ENCODE peak calls at places on chromosomes 11 and 22, in seven cellular contexts. W is body of pancreas, S is A549, H is HCT116, E is breast epithelium, K is IMR-90, A is esophagus squamous epithelium. R is an unnamed sample.

GRCh38 chr11:121349790-121350189 is 57.2 kb downstream of the SC5D start:
- DNase-seq in W (no peak), S (no peak), H (no peak), E (no peak), K (no peak), A (no peak), R (no peak)

GRCh38 chr22:31615940-31616314 is 46.1 kb downstream of the PISD start:
- DNase-seq in W (no peak), S (no peak), H (no peak), E (no peak), K (no peak), A (no peak), R (no peak)

GRCh38 chr11:88886796-88887195 is 179.0 kb downstream of the GRM5 start:
- DNase-seq in W (peak; percentile 10), S (peak; percentile 6), H (peak; percentile 55), E (no peak), K (peak; percentile 46), A (no peak), R (no peak)

GRCh38 chr11:65419773-65420481 is 2.7 kb upstream of the NEAT1 start:
- DNase-seq in W (peak; percentile 97), S (no peak), H (peak; percentile 77), E (peak; percentile 98), K (peak; percentile 89), A (peak; percentile 65), R (peak; percentile 91)

GRCh38 chr11:112797072-112797471 is 164.1 kb upstream of the NCAM1 start:
- DNase-seq in W (no peak), S (no peak), H (no peak), E (no peak), K (no peak), A (no peak), R (no peak)

GRCh38 chr11:25562417-25562816 is 769.5 kb upstream of the ANO3 start:
- DNase-seq in W (no peak), S (no peak), H (no peak), E (no peak), K (no peak), A (no peak), R (no peak)

GRCh38 chr22:49052023-49052538 is 775.6 kb downstream of the BRD1 start:
- DNase-seq in W (no peak), S (no peak), H (no peak), E (no peak), K (no peak), A (no peak), R (no peak)

GRCh38 chr22:39405346-39406085 is 5.9 kb downstream of the TAB1 start:
- DNase-seq in W (no peak), S (no peak), H (no peak), E (no peak), K (peak; percentile 65), A (no peak), R (no peak)

GRCh38 chr11:128725630-128726461 is 32.0 kb downstream of the FLI1 start:
- DNase-seq in W (no peak), S (no peak), H (no peak), E (no peak), K (peak; percentile 59), A (peak; percentile 27), R (no peak)

GRCh38 chr11:70244698-70245097 is 25.8 kb upstream of the PPFIA1 start:
- DNase-seq in W (no peak), S (peak; percentile 64), H (no peak), E (no peak), K (peak; percentile 98), A (no peak), R (no peak)

GRCh38 chr11:798093-798713 is at the start of gene SLC25A22:
- DNase-seq in W (peak; percentile 79), S (peak; percentile 87), H (no peak), E (no peak), K (peak; percentile 71), A (no peak), R (peak; percentile 91)

GRCh38 chr11:33988586-33989370 is 62.8 kb upstream of the CAPRIN1 start:
- DNase-seq in W (no peak), S (no peak), H (no peak), E (no peak), K (no peak), A (no peak), R (no peak)

GRCh38 chr11:124536520-124536919 is 6.9 kb downstream of the OR8B12 start:
- DNase-seq in W (peak; percentile 22), S (no peak), H (peak; percentile 32), E (peak; percentile 90), K (peak; percentile 39), A (no peak), R (peak; percentile 61)

GRCh38 chr11:1123970-1124369 is 33.8 kb upstream of the MUC5AC start:
- DNase-seq in W (no peak), S (no peak), H (no peak), E (no peak), K (no peak), A (no peak), R (peak; percentile 32)

GRCh38 chr11:123151366-123151765 is 43.7 kb downstream of the CLMP start:
- DNase-seq in W (no peak), S (no peak), H (no peak), E (no peak), K (no peak), A (no peak), R (no peak)

GRCh38 chr11:31921066-31921465 is 109.9 kb upstream of the PAX6 start:
- DNase-seq in W (no peak), S (no peak), H (no peak), E (no peak), K (no peak), A (no peak), R (no peak)

GRCh38 chr11:776459-777287 is 614 bp downstream of the GATD1 start:
- DNase-seq in W (peak; percentile 21), S (peak; percentile 47), H (no peak), E (no peak), K (no peak), A (no peak), R (no peak)

GRCh38 chr11:12001152-12001551 is 7.3 kb downstream of the DKK3 start:
- DNase-seq in W (peak; percentile 27), S (no peak), H (no peak), E (no peak), K (no peak), A (no peak), R (no peak)

GRCh38 chr11:107293677-107294344 is 163.8 kb downstream of the CWF19L2 start:
- DNase-seq in W (no peak), S (no peak), H (no peak), E (no peak), K (no peak), A (no peak), R (no peak)

GRCh38 chr11:10496296-10496936 is 41.4 kb downstream of the AMPD3 start:
- DNase-seq in W (no peak), S (no peak), H (no peak), E (no peak), K (no peak), A (no peak), R (no peak)

GRCh38 chr11:3123316-3123715 is 41.8 kb downstream of the OSBPL5 start:
- DNase-seq in W (peak; percentile 40), S (no peak), H (no peak), E (peak; percentile 78), K (no peak), A (no peak), R (peak; percentile 69)

GRCh38 chr11:3123761-3124733 is 41.1 kb downstream of the OSBPL5 start:
- DNase-seq in W (peak; percentile 68), S (peak; percentile 48), H (peak; percentile 34), E (peak; percentile 93), K (peak; percentile 97), A (no peak), R (peak; percentile 84)

GRCh38 chr11:3126207-3126865 is 38.8 kb downstream of the OSBPL5 start:
- DNase-seq in W (peak; percentile 27), S (no peak), H (peak; percentile 79), E (peak; percentile 94), K (no peak), A (no peak), R (peak; percentile 90)

GRCh38 chr11:3122775-3123201 is 42.3 kb downstream of the OSBPL5 start:
- DNase-seq in W (peak; percentile 10), S (no peak), H (no peak), E (no peak), K (no peak), A (no peak), R (peak; percentile 39)

GRCh38 chr11:3124821-3125220 is 40.3 kb downstream of the OSBPL5 start:
- DNase-seq in W (no peak), S (no peak), H (no peak), E (no peak), K (no peak), A (no peak), R (no peak)
- H3K4me1 ChIP-seq in W (no peaks in the 10 kb centered on the region), S (peaks cover 15% of the 10 kb centered on the region), H (peaks cover 41% of the 10 kb centered on the region), E (peaks cover 36% of the 10 kb centered on the region), K (peaks cover 6% of the 10 kb centered on the region), A (peaks cover 16% of the 10 kb centered on the region), R (no peaks in the 10 kb centered on the region)

GRCh38 chr11:76380977-76381719 is at the start of the genes GVQW3 and THAP12:
- DNase-seq in W (peak; percentile 98), S (peak; percentile 99), H (peak; percentile 93), E (peak; percentile 96), K (peak; percentile 97), A (peak; percentile 91), R (peak; percentile 95)
- TF ChIP-seq POLR2A in W (peak; percentile 78), S (peak; percentile 90), H (peak; percentile 91), E (peak; percentile 3), K (peak; percentile 39), A (peak; percentile 5), R (peak; percentile 90)

GRCh38 chr22:27418261-27418660 is 383.3 kb downstream of the MN1 start:
- DNase-seq in W (no peak), S (no peak), H (no peak), E (no peak), K (no peak), A (no peak), R (no peak)
- H3K4me1 ChIP-seq in W (peaks cover 36% of the 10 kb centered on the region), S (peaks cover 15% of the 10 kb centered on the region), H (peaks cover 3% of the 10 kb centered on the region), E (peaks cover 14% of the 10 kb centered on the region), K (peaks cover 18% of the 10 kb centered on the region), A (peaks cover 12% of the 10 kb centered on the region), R (peaks cover 7% of the 10 kb centered on the region)

GRCh38 chr11:119611027-119611426 is 118.0 kb downstream of the NECTIN1 start:
- DNase-seq in W (no peak), S (no peak), H (no peak), E (no peak), K (no peak), A (no peak), R (no peak)

GRCh38 chr11:119607726-119608125 is 121.3 kb downstream of the NECTIN1 start:
- DNase-seq in W (no peak), S (no peak), H (no peak), E (no peak), K (no peak), A (no peak), R (no peak)

GRCh38 chr11:119608201-119608600 is 120.8 kb downstream of the NECTIN1 start:
- DNase-seq in W (no peak), S (no peak), H (no peak), E (no peak), K (no peak), A (no peak), R (no peak)

GRCh38 chr11:119605137-119605675 is 123.8 kb downstream of the NECTIN1 start:
- DNase-seq in W (no peak), S (no peak), H (no peak), E (no peak), K (no peak), A (no peak), R (no peak)

DNA sequence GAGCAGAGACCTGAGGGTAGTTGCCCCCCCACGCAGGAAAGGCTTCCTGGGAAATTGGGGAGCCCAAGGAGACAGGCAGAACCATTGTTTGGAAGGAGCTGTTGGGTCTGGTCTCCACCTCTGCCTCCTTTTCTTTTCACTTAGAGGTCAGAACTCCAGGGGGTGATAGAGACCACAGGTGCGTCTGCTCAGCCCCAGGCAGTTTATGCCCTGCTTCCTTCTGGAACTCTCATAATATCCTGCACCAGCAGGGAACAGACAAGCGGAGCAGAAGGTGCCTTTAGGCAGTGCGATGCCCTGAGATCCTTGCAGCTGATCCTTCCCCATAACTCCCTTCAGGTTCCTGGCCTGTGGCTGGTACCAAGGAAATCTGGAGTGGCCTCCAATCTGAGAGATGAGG is 120.2 kb downstream of the NECTIN1 start:
- DNase-seq in W (no peak), S (no peak), H (no peak), E (no peak), K (no peak), A (no peak), R (no peak)
- TF ChIP-seq POLR2A in W (no peak), S (no peak), H (no peak), E (no peak), K (no peak), A (no peak), R (no peak)

R was measured in Peyer's patch.